ENCODE peak calls at places on chromosomes 5 and 9, in ten cellular contexts. F, C, O, G, L, Q, Y, A, T and V are unnamed samples.

GRCh38 chr9:10613413-10613812 is 611 bp upstream of the PTPRD start:
- DNase-seq in G (no peak), F (peak; percentile 27), C (no peak), O (no peak), Q (no peak), A (no peak), T (no peak), Y (no peak), L (no peak), V (no peak)

GRCh38 chr9:127166651-127167524 is 44.5 kb upstream of the ANGPTL2 start:
- DNase-seq in Y (no peak), A (no peak), T (peak; percentile 87), C (no peak), O (peak; percentile 75), Q (peak; percentile 47), L (no peak), G (peak; percentile 81), F (no peak), V (peak; percentile 98)

GRCh38 chr9:110088099-110088498 is 119.9 kb downstream of the C9orf152 start:
- DNase-seq in T (no peak), C (no peak), O (peak; percentile 9), A (no peak), F (no peak), Y (no peak), L (no peak), Q (no peak), G (no peak), V (no peak)

GRCh38 chr9:70581214-70581966 is 166.9 kb upstream of the KLF9 start:
- DNase-seq in Y (no peak), O (no peak), G (no peak), Q (no peak), F (no peak), C (no peak), L (no peak), A (no peak), T (no peak), V (no peak)

GRCh38 chr5:543755-544674 is 19.8 kb upstream of the SLC9A3 start:
- DNase-seq in C (no peak), Q (peak; percentile 62), Y (no peak), G (peak; percentile 64), T (peak; percentile 84), O (no peak), L (peak; percentile 13), A (peak; percentile 64), F (no peak), V (no peak)

GRCh38 chr5:177035982-177036381 is 13.5 kb downstream of the ZNF346 start:
- DNase-seq in O (no peak), F (peak; percentile 68), A (no peak), G (no peak), T (no peak), Y (no peak), Q (no peak), C (peak; percentile 28), L (no peak), V (no peak)

GRCh38 chr5:176748073-176748966 is 62.0 kb upstream of the UNC5A start:
- DNase-seq in L (no peak), A (no peak), G (no peak), Y (no peak), Q (no peak), C (no peak), O (peak; percentile 28), T (no peak), F (peak; percentile 28), V (peak; percentile 14)

GRCh38 chr5:35990941-35991592 is at the start of gene UGT3A1:
- DNase-seq in Q (no peak), C (peak; percentile 80), L (no peak), O (no peak), F (peak; percentile 81), A (no peak), G (no peak), Y (no peak), T (no peak), V (no peak)

GRCh38 chr9:136761545-136761981 is 2.8 kb downstream of the LCN15 start:
- DNase-seq in O (no peak), T (no peak), Y (no peak), Q (peak; percentile 53), F (peak; percentile 60), C (no peak), L (no peak), G (no peak), A (no peak), V (no peak)

GRCh38 chr9:70222354-70222753 is 36.4 kb upstream of the SMC5 start:
- DNase-seq in L (no peak), T (no peak), A (no peak), C (no peak), O (no peak), Q (no peak), F (no peak), Y (no peak), G (no peak), V (no peak)

GRCh38 chr9:74804018-74804385 is 83.7 kb downstream of the TRPM6 start:
- DNase-seq in C (no peak), A (no peak), O (peak; percentile 72), G (no peak), Y (no peak), F (no peak), L (no peak), T (no peak), Q (no peak), V (peak; percentile 60)

GRCh38 chr9:2216591-2216990 is 201.4 kb downstream of the SMARCA2 start:
- DNase-seq in Y (no peak), T (no peak), C (no peak), L (no peak), O (peak; percentile 37), F (no peak), Q (no peak), G (no peak), A (no peak), V (peak; percentile 40)

GRCh38 chr5:168347368-168347767 is 55.9 kb downstream of the WWC1 start:
- DNase-seq in G (no peak), C (no peak), F (no peak), L (no peak), A (no peak), O (no peak), Y (no peak), T (no peak), Q (no peak), V (no peak)

GRCh38 chr9:68545033-68545705 is 4.5 kb upstream of the TMEM252 start:
- DNase-seq in Y (no peak), F (no peak), L (no peak), G (no peak), C (no peak), T (no peak), Q (no peak), A (no peak), O (no peak), V (no peak)